ENCODE peak calls at places on chromosomes 2 and 18, in five cellular contexts. L, V, G, R and M are unnamed samples.
A peak's percentile ranks its signal among the peaks of the same experiment; 100 is the strongest.

GRCh38 chr2:136361521-136361920 is 243.6 kb upstream of the CXCR4 start:
- DNase-seq in L (no peak), V (no peak), G (no peak), R (no peak), M (no peak)

GRCh38 chr2:42925742-42926437 is 133.5 kb upstream of the HAAO start:
- DNase-seq in L (no peak), V (peak; percentile 64), G (no peak), R (no peak), M (no peak)

GRCh38 chr2:105397025-105397722 is 1.7 kb downstream of the FHL2 start:
- DNase-seq in L (no peak), V (no peak), G (no peak), R (peak; percentile 80), M (peak; percentile 11)

GRCh38 chr2:240219208-240219890 is 78.9 kb upstream of the OTOS start:
- DNase-seq in L (no peak), V (no peak), G (no peak), R (no peak), M (no peak)

GRCh38 chr18:58017267-58017666 is 26.8 kb upstream of the NEDD4L start:
- DNase-seq in L (no peak), V (no peak), G (no peak), R (no peak), M (no peak)

GRCh38 chr18:72542993-72543361 is 1.2 kb downstream of the CBLN2 start:
- DNase-seq in L (no peak), V (no peak), G (no peak), R (no peak), M (no peak)

GRCh38 chr2:17190527-17190926 is 327.7 kb downstream of the RAD51AP2 start:
- DNase-seq in L (no peak), V (no peak), G (no peak), R (no peak), M (no peak)

GRCh38 chr2:26674771-26675170 is 17.8 kb upstream of the KCNK3 start:
- DNase-seq in L (no peak), V (no peak), G (no peak), R (no peak), M (no peak)

GRCh38 chr18:80046961-80047541 is 12.8 kb downstream of the RBFA start:
- DNase-seq in L (no peak), V (no peak), G (no peak), R (no peak), M (no peak)

GRCh38 chr2:212330263-212330662 is 208.3 kb downstream of the ERBB4 start:
- DNase-seq in L (no peak), V (no peak), G (no peak), R (no peak), M (no peak)

GRCh38 chr2:138421971-138422335 is 79.6 kb upstream of the SPOPL start:
- DNase-seq in L (no peak), V (no peak), G (peak; percentile 31), R (peak; percentile 61), M (no peak)

GRCh38 chr2:211055438-211055837 is 499.0 kb downstream of the CPS1 start:
- DNase-seq in L (no peak), V (no peak), G (no peak), R (no peak), M (no peak)

GRCh38 chr18:75809392-75809791 is 381.9 kb upstream of the SMIM21 start:
- DNase-seq in L (no peak), V (no peak), G (no peak), R (no peak), M (peak; percentile 16)

GRCh38 chr2:57075226-57075625 is 891.4 kb downstream of the CCDC85A start:
- DNase-seq in L (no peak), V (no peak), G (no peak), R (no peak), M (no peak)

GRCh38 chr18:57585421-57585820 is 1.1 kb downstream of the FECH start:
- DNase-seq in L (no peak), V (no peak), G (no peak), R (peak; percentile 61), M (no peak)